ENCODE peak calls at places on chromosome 15, in eight cellular contexts. P, X, B, N, T, O, S and Q are unnamed samples.

GRCh38 chr15:100050877-100051786 is 290.6 kb downstream of the ADAMTS17 start:
- DNase-seq in P (no peak), X (no peak), B (no peak), N (no peak), T (no peak), O (no peak), S (no peak), Q (no peak)

GRCh38 chr15:52414936-52415335 is 113.7 kb downstream of the MYO5A start:
- DNase-seq in P (no peak), X (no peak), B (no peak), N (no peak), T (no peak), O (no peak), S (no peak), Q (no peak)

GRCh38 chr15:101386967-101387366 is 91.9 kb upstream of the SNRPA1 start:
- DNase-seq in P (no peak), X (no peak), B (no peak), N (no peak), T (no peak), O (no peak), S (no peak), Q (no peak)

GRCh38 chr15:79440355-79440908 is 8.3 kb downstream of the MINAR1 start:
- DNase-seq in P (no peak), X (no peak), B (no peak), N (no peak), T (no peak), O (no peak), S (peak; percentile 18), Q (no peak)

GRCh38 chr15:60208708-60209107 is 189.1 kb downstream of the ANXA2 start:
- DNase-seq in P (no peak), X (no peak), B (peak; percentile 7), N (no peak), T (no peak), O (peak; percentile 56), S (no peak), Q (no peak)

GRCh38 chr15:95558131-95558530 is 772.4 kb upstream of the NR2F2 start:
- DNase-seq in P (no peak), X (no peak), B (peak; percentile 22), N (no peak), T (no peak), O (peak; percentile 29), S (peak; percentile 60), Q (no peak)

GRCh38 chr15:77538793-77539487 is 93.8 kb downstream of the LINGO1 start:
- DNase-seq in P (no peak), X (no peak), B (no peak), N (no peak), T (no peak), O (peak; percentile 67), S (no peak), Q (no peak)

GRCh38 chr15:67824157-67824899 is 981 bp upstream of the SKOR1 start:
- DNase-seq in P (no peak), X (no peak), B (no peak), N (no peak), T (no peak), O (peak; percentile 10), S (no peak), Q (no peak)

GRCh38 chr15:42010434-42010833 is 10.4 kb downstream of the PLA2G4E start:
- DNase-seq in P (no peak), X (no peak), B (no peak), N (no peak), T (peak; percentile 3), O (no peak), S (peak; percentile 70), Q (no peak)

GRCh38 chr15:89230277-89230676 is 8.9 kb upstream of the RLBP1 start:
- DNase-seq in P (no peak), X (no peak), B (no peak), N (no peak), T (no peak), O (no peak), S (no peak), Q (no peak)

GRCh38 chr15:101501703-101502373 is 12.3 kb upstream of the PCSK6 start:
- DNase-seq in P (peak; percentile 57), X (no peak), B (peak; percentile 45), N (peak; percentile 25), T (peak; percentile 48), O (no peak), S (peak; percentile 23), Q (no peak)

GRCh38 chr15:67105065-67105951 is 39.9 kb downstream of the SMAD3 start:
- DNase-seq in P (no peak), X (peak; percentile 97), B (peak; percentile 96), N (no peak), T (no peak), O (no peak), S (peak; percentile 99), Q (peak; percentile 98)

GRCh38 chr15:49987198-49987785 is 131.7 kb downstream of the ATP8B4 start:
- DNase-seq in P (no peak), X (no peak), B (peak; percentile 40), N (no peak), T (no peak), O (no peak), S (no peak), Q (no peak)

GRCh38 chr15:84658080-84658787 is at the start of gene NMB:
- DNase-seq in P (peak; percentile 68), X (peak; percentile 50), B (peak; percentile 71), N (peak; percentile 62), T (peak; percentile 75), O (peak; percentile 80), S (peak; percentile 60), Q (peak; percentile 18)

GRCh38 chr15:75947117-75947516 is 43.4 kb downstream of the FBXO22 start:
- DNase-seq in P (no peak), X (peak; percentile 44), B (peak; percentile 45), N (no peak), T (no peak), O (no peak), S (peak; percentile 97), Q (peak; percentile 39)